ENCODE peak calls at places on chromosome 19, in nine cellular contexts. B is heart right ventricle, I is A673, O is tibial nerve, W is left ventricle myocardium inferior, N is heart left ventricle, Z is breast epithelium, Y is Peyer's patch, H is cardiac muscle cell. V is an unnamed sample.
A peak's percentile ranks its signal among the peaks of the same experiment; 100 is the strongest.

GRCh38 chr19:6710273-6711077 is 10.0 kb downstream of the C3 start:
- DNase-seq in H (no peak), N (no peak), Y (no peak), I (no peak), W (no peak), O (no peak), Z (no peak), B (no peak), V (peak; percentile 60)

GRCh38 chr19:38045554-38046253 is 138.7 kb downstream of the SIPA1L3 start:
- DNase-seq in Z (no peak), H (no peak), O (no peak), B (no peak), W (no peak), N (no peak), Y (peak; percentile 28), I (no peak), V (no peak)

GRCh38 chr19:19385900-19386339 is 19.6 kb upstream of the GATAD2A start:
- DNase-seq in Z (no peak), I (no peak), O (no peak), Y (peak; percentile 52), N (no peak), B (peak; percentile 31), W (no peak), H (no peak), V (no peak)

GRCh38 chr19:30363073-30363472 is 9.1 kb upstream of the ZNF536 start:
- DNase-seq in I (no peak), N (no peak), O (no peak), W (no peak), Y (no peak), B (no peak), H (no peak), Z (peak; percentile 43), V (no peak)

GRCh38 chr19:3608750-3609322 is 2.2 kb upstream of the TBXA2R start:
- DNase-seq in Y (no peak), W (peak; percentile 58), O (no peak), H (peak; percentile 49), B (peak; percentile 70), I (peak; percentile 44), N (no peak), Z (no peak), V (no peak)

GRCh38 chr19:12954150-12954962 is 2.7 kb downstream of the GADD45GIP1 start:
- DNase-seq in Y (no peak), I (no peak), Z (no peak), O (no peak), W (no peak), B (no peak), N (no peak), H (no peak), V (no peak)

GRCh38 chr19:16608290-16608704 is 19.7 kb downstream of the MED26 start:
- DNase-seq in I (no peak), O (peak; percentile 84), N (no peak), Z (no peak), Y (no peak), W (no peak), H (peak; percentile 90), B (no peak), V (no peak)

GRCh38 chr19:1970003-1970805 is 29.2 kb downstream of the CSNK1G2 start:
- DNase-seq in H (no peak), Y (no peak), W (no peak), Z (no peak), I (no peak), N (no peak), O (no peak), B (no peak), V (no peak)

GRCh38 chr19:6198896-6199239 is 63.4 kb downstream of the ACSBG2 start:
- DNase-seq in B (no peak), N (no peak), W (no peak), O (no peak), H (no peak), Y (no peak), I (no peak), Z (no peak), V (no peak)

GRCh38 chr19:54105796-54106195 is 3.1 kb downstream of the NDUFA3 start:
- DNase-seq in H (no peak), O (no peak), N (no peak), I (no peak), B (no peak), Y (no peak), Z (no peak), W (no peak), V (no peak)

GRCh38 chr19:45168767-45169351 is 8.1 kb upstream of the NKPD1 start:
- DNase-seq in Z (no peak), N (no peak), I (no peak), W (peak; percentile 13), H (no peak), B (no peak), O (no peak), Y (no peak), V (no peak)

GRCh38 chr19:48530770-48531169 is 19.1 kb upstream of the LMTK3 start:
- DNase-seq in W (no peak), Z (no peak), B (no peak), O (no peak), N (no peak), Y (no peak), H (no peak), I (no peak), V (no peak)

GRCh38 chr19:58372311-58373133 is 8.3 kb downstream of the ZNF837 start:
- DNase-seq in I (no peak), N (no peak), O (no peak), W (peak; percentile 44), B (no peak), Z (no peak), H (no peak), Y (no peak), V (no peak)

GRCh38 chr19:55014714-55015113 is 23.4 kb downstream of the GP6 start:
- DNase-seq in B (peak; percentile 18), O (no peak), N (no peak), H (no peak), Y (no peak), W (peak; percentile 18), Z (no peak), I (no peak), V (no peak)

GRCh38 chr19:591099-591958 is 1.6 kb downstream of the HCN2 start:
- DNase-seq in O (no peak), Y (no peak), Z (no peak), I (no peak), H (peak; percentile 29), B (no peak), N (peak; percentile 67), W (no peak), V (peak; percentile 86)

GRCh38 chr19:592101-592500 is 2.4 kb downstream of the HCN2 start:
- DNase-seq in W (no peak), Y (no peak), H (no peak), I (no peak), N (peak; percentile 57), B (no peak), O (no peak), Z (no peak), V (no peak)

GRCh38 chr19:590396-590745 is 690 bp downstream of the HCN2 start:
- DNase-seq in I (peak; percentile 71), O (no peak), H (peak; percentile 56), B (no peak), W (no peak), Z (no peak), N (peak; percentile 59), Y (no peak), V (peak; percentile 66)

GRCh38 chr19:589693-590395 is at the start of gene HCN2:
- DNase-seq in O (no peak), I (no peak), N (no peak), B (no peak), Z (no peak), Y (no peak), W (no peak), H (no peak), V (no peak)

GRCh38 chr19:590750-591098 is 1.0 kb downstream of the HCN2 start:
- DNase-seq in W (no peak), Z (no peak), I (no peak), O (no peak), H (no peak), B (no peak), Y (no peak), N (no peak), V (no peak)
- H3K4me3 ChIP-seq in W (peak overlapping the region; percentile 60), Z (peak overlapping the region; percentile 13), I (peak overlapping the region; percentile 50), O (no peak overlapping the region), H (peak overlapping the region; percentile 24), B (peak overlapping the region; percentile 31), Y (peak overlapping the region; percentile 35), N (peak overlapping the region; percentile 24), V (no peak overlapping the region)

GRCh38 chr19:47435883-47436417 is 16.6 kb upstream of the MEIS3 start:
- DNase-seq in B (no peak), O (no peak), W (no peak), I (no peak), Z (no peak), H (no peak), Y (no peak), N (peak; percentile 34), V (no peak)
- H3K4me1 ChIP-seq in B (no peaks in the 10 kb centered on the region), O (no peaks in the 10 kb centered on the region), W (peaks cover 6% of the 10 kb centered on the region), I (no peaks in the 10 kb centered on the region), Z (no peaks in the 10 kb centered on the region), H (no peaks in the 10 kb centered on the region), Y (no peaks in the 10 kb centered on the region), N (no peaks in the 10 kb centered on the region), V (no peaks in the 10 kb centered on the region)

GRCh38 chr19:14328406-14328805 is 52.8 kb upstream of the ADGRE5 start:
- DNase-seq in B (no peak), W (no peak), O (no peak), Z (no peak), N (no peak), H (no peak), I (no peak), Y (no peak), V (no peak)

GRCh38 chr19:14337510-14337909 is 43.7 kb upstream of the ADGRE5 start:
- DNase-seq in H (peak; percentile 30), B (no peak), Y (no peak), I (peak; percentile 72), O (no peak), W (no peak), N (no peak), Z (no peak), V (peak; percentile 58)

DNA sequence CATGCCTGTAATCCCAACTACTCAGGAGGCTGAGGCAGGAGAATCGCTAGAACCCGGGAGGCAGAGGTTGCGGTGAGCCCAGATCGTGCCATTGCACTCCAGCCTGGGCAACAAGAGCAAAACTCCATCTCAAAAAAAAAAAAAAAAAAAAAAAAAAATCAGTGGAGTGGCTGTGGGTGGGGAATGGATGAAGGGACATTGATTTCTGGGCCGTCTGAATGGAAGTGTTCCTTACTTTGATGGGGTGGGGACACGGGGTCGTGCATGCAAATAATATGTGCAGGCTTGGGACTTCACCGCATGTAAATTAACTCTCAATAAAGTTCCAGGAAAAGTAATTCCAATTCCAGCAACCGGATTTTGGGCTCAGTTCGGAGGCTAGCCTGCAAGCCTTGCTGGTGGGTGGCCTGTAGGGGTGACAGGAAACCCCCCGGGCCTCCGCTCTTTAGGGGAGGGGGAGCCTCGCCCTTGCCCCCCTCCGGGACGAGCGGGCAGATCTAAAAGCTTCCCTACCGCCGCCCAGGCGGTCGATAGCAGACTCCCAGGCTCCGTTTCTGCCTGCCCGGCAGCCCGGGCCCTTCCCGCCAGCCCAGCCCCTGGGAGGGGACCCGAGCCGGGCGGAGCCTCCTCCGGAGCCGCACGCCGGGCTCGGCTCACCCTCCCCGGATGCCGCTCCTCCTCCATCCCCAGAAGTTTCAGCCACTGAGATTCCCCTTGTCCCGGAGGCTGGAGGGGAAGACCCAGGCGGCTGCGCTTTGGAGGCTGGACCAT is 48.0 kb upstream of the ADGRE5 start:
- DNase-seq in W (peak; percentile 19), H (peak; percentile 75), O (no peak), Y (no peak), N (peak; percentile 66), B (peak; percentile 16), Z (no peak), I (peak; percentile 61), V (peak; percentile 59)
- H3K4me3 ChIP-seq in W (peak overlapping the region; percentile 54), H (no peak overlapping the region), O (no peak overlapping the region), Y (peak overlapping the region; percentile 29), N (peak overlapping the region; percentile 41), B (peak overlapping the region; percentile 52), Z (peak overlapping the region; percentile 44), I (peak overlapping the region; percentile 30), V (peak overlapping the region; percentile 37)

GRCh38 chr19:8459095-8459494 is 14.3 kb downstream of the HNRNPM start:
- DNase-seq in N (no peak), O (no peak), Y (no peak), I (no peak), W (no peak), Z (no peak), B (no peak), H (no peak), V (no peak)
- H3K4me1 ChIP-seq in N (peaks cover 47% of the 10 kb centered on the region), O (peaks cover 83% of the 10 kb centered on the region), Y (peaks cover 7% of the 10 kb centered on the region), I (peaks cover 30% of the 10 kb centered on the region), W (peaks cover 95% of the 10 kb centered on the region), Z (peaks cover 34% of the 10 kb centered on the region), B (peaks cover 95% of the 10 kb centered on the region), H (peaks cover 42% of the 10 kb centered on the region), V (peaks cover 30% of the 10 kb centered on the region)